ENCODE peak calls at places on chromosomes 13 and 19, in eight cellular contexts. N is esophagus muscularis mucosa; W is breast epithelium; E is lung; L is uterus; B is ovary; M is left ventricle myocardium inferior; A is CD8-positive, alpha-beta T cell. Q is an unnamed sample. For H3K4me1, the result is how much of the 10 kb centered on the place peaks cover.

GRCh38 chr19:19597809-19598306 is 20.6 kb downstream of the PBX4 start:
- DNase-seq in N (no peak), W (no peak), E (no peak), L (no peak), B (no peak), M (no peak), A (peak), Q (no peak)

GRCh38 chr19:45152504-45153338 is 8.1 kb downstream of the NKPD1 start:
- DNase-seq in N (no peak), W (no peak), E (no peak), L (peak), B (peak), M (peak), A (peak), Q (no peak)

GRCh38 chr13:42893346-42893745 is 98.7 kb downstream of the EPSTI1 start:
- DNase-seq in N (no peak), W (no peak), E (no peak), L (peak), B (no peak), M (no peak), A (no peak), Q (no peak)

GRCh38 chr13:27367570-27367969 is 56.8 kb upstream of the GTF3A start:
- DNase-seq in N (no peak), W (no peak), E (no peak), L (no peak), B (no peak), M (no peak), A (no peak), Q (no peak)

GRCh38 chr19:54415901-54416621 is 797 bp downstream of the TTYH1 start:
- DNase-seq in N (no peak), W (no peak), E (no peak), L (no peak), B (no peak), M (no peak), A (no peak), Q (no peak)

GRCh38 chr13:36143768-36144167 is 12.6 kb upstream of the DCLK1 start:
- DNase-seq in N (no peak), W (no peak), E (no peak), L (no peak), B (no peak), M (no peak), A (no peak), Q (no peak)

GRCh38 chr19:18368504-18369222 is 17.3 kb upstream of the GDF15 start:
- DNase-seq in N (no peak), W (no peak), E (no peak), L (no peak), B (no peak), M (no peak), A (no peak), Q (no peak)

GRCh38 chr13:51977606-51978005 is 33.6 kb downstream of the ATP7B start:
- DNase-seq in N (no peak), W (no peak), E (no peak), L (no peak), B (no peak), M (no peak), A (no peak), Q (no peak)

GRCh38 chr13:20353973-20354372 is 121.9 kb upstream of the GJB6 start:
- DNase-seq in N (no peak), W (no peak), E (no peak), L (no peak), B (no peak), M (no peak), A (no peak), Q (peak)

GRCh38 chr19:55647732-55648656 is at the start of gene CCDC106:
- DNase-seq in N (no peak), W (no peak), E (peak), L (peak), B (peak), M (peak), A (peak), Q (peak)

GRCh38 chr19:17860331-17860992 is 752 bp downstream of the RPL18A start:
- DNase-seq in N (no peak), W (no peak), E (no peak), L (no peak), B (no peak), M (no peak), A (no peak), Q (no peak)

GRCh38 chr19:3818479-3818878 is 32.3 kb upstream of the MATK start:
- DNase-seq in N (no peak), W (no peak), E (no peak), L (no peak), B (no peak), M (no peak), A (no peak), Q (peak)

GRCh38 chr13:102970542-102970941 is 95.7 kb downstream of the SLC10A2 start:
- DNase-seq in N (peak), W (no peak), E (no peak), L (no peak), B (no peak), M (no peak), A (no peak), Q (no peak)

GRCh38 chr19:18119243-18120105 is 21.9 kb downstream of the MAST3 start:
- DNase-seq in N (no peak), W (no peak), E (no peak), L (no peak), B (no peak), M (no peak), A (peak), Q (no peak)

GRCh38 chr19:58328999-58329398 is 2.2 kb downstream of the ZSCAN22 start:
- DNase-seq in N (no peak), W (no peak), E (no peak), L (no peak), B (no peak), M (no peak), A (peak), Q (peak)

GRCh38 chr13:44312898-44313551 is 60.6 kb upstream of the SERP2 start:
- DNase-seq in N (no peak), W (no peak), E (no peak), L (no peak), B (no peak), M (no peak), A (no peak), Q (no peak)

DNA sequence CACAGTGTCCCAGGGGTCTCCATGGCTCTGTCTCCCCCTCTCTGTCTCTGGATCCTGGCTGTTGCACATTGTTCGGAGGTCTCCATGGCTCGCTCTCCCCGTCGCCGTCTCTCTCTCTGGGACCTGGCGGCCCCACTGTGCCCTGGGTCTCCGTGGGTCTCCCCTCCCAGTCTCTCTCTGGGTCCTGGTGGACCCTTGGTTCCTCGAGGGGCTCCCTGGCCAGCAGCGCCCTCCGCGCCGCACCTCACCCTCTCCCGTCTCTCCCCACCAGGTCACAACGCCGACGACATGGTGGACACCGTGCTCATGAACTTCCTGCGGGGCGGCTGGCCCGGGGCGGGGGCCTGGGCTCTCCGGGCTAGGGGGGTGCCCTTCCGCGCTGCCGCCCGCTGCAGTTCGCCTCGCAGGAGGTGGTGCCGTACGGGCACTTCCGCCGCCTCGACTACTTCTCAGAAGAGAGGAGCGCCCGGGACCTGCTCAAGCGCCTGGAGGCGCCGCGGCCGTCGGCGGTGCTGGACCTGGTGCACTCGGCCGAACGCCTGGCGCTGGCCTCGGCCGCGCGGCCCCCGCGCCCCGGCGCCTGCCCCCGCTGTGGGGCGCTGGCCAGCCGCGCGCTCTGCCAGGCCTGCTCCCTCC is 29.1 kb downstream of the SIGLEC5 start:
- DNase-seq in N (peak), W (no peak), E (no peak), L (no peak), B (no peak), M (no peak), A (no peak), Q (peak)
- TF ChIP-seq CTCF in N (no peak), W (no peak), E (no peak), L (no peak), B (no peak), M (no peak), A (no peak), Q (no peak)

DNA sequence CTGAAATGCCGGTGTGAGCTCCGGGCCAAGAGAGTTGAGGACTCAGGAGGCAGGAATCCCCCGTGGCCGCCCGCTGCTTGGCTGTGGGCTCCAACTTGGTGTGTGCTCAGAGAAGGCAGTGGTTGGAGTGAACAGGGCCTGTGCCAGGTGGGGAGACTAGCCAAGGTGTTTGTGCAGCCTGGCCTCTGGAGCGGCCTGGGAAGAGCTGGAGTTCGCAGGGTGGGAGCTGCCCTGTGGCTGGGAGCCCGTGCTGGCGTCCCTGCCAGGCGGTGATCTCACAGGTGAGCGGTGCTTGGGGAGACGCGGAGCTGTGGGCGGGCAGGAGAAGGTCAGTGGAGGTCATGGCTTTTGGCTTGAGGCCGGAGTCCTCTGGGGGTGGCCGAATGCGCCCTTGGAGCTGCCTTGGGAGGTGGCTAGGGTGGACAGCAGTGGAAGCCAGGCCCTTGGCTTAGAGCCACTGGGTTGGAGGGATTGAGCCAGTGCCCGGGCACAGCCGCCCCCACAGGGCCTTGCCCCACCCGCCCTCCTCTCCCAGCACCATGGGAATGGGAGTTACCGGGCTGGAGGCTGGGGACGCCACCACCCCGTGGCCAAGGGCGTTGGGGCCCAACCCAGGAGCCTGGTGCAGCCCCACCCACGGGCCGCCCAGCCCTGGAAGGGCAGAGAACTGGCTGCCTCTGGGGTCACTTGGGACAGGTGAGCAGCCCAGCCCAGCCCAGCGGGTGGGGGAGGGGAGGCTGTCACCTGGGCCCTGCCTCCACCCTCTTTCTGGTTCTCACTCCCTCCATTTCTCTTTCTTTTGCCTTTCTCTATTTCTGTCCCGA is 7.1 kb upstream of the CIRBP start:
- DNase-seq in N (no peak), W (peak), E (peak), L (peak), B (peak), M (peak), A (no peak), Q (peak)
- H3K4me1 ChIP-seq in N (half or more), W (under half), E (under half), L (half or more), B (under half), M (half or more), A (half or more), Q (under half)

GRCh38 chr13:110138009-110138699 is 168.8 kb downstream of the COL4A1 start:
- DNase-seq in N (peak), W (no peak), E (peak), L (peak), B (peak), M (peak), A (peak), Q (peak)
- H3K27ac ChIP-seq in N (peak), W (peak), E (peak), L (peak), B (no peak), M (peak), A (no peak), Q (no peak)

GRCh38 chr19:13127811-13128575 is 9.9 kb downstream of the NACC1 start:
- DNase-seq in N (no peak), W (no peak), E (no peak), L (no peak), B (no peak), M (no peak), A (no peak), Q (no peak)
- TF ChIP-seq CTCF in N (no peak), W (no peak), E (no peak), L (no peak), B (no peak), M (no peak), A (no peak), Q (no peak)

Q was measured in cardiac muscle cell.